ENCODE peak calls at places on chromosomes 1 and 21, in seven cellular contexts. M, T, R, P, X, J and D are unnamed samples. For H3K27me3, H3K4me1 and H3K9me3, the result is how much of the 10 kb centered on the place peaks cover.

GRCh38 chr1:163673756-163674155 is 352.0 kb downstream of the NUF2 start:
- DNase-seq in R (no peak), J (no peak), M (no peak), P (no peak), T (no peak), X (no peak), D (no peak)

GRCh38 chr1:203776636-203777035 is 11.7 kb downstream of the LAX1 start:
- DNase-seq in R (no peak), T (no peak), M (no peak), P (no peak), X (no peak), J (no peak), D (no peak)

GRCh38 chr1:231684333-231685244 is 58.0 kb downstream of the DISC1 start:
- DNase-seq in T (no peak), R (peak), M (no peak), J (peak), P (no peak), X (no peak), D (peak)

GRCh38 chr1:203478231-203478630 is 2.6 kb downstream of the PRELP start:
- DNase-seq in M (no peak), X (no peak), T (no peak), J (no peak), P (no peak), R (no peak), D (no peak)

GRCh38 chr21:44779417-44780139 is 22.0 kb downstream of the UBE2G2 start:
- DNase-seq in R (no peak), P (no peak), M (no peak), T (no peak), X (no peak), J (no peak), D (no peak)

GRCh38 chr1:207298666-207299065 is 22.8 kb upstream of the CD55 start:
- DNase-seq in R (peak), M (no peak), X (no peak), T (no peak), J (no peak), P (no peak), D (no peak)

GRCh38 chr1:52631759-52632331 is 1.1 kb upstream of the SHISAL2A start:
- DNase-seq in R (no peak), T (no peak), X (no peak), M (no peak), P (no peak), J (no peak), D (no peak)

GRCh38 chr1:221983444-221983843 is 241.6 kb upstream of the DUSP10 start:
- DNase-seq in X (no peak), P (no peak), M (no peak), J (no peak), T (no peak), R (no peak), D (no peak)

GRCh38 chr1:15501208-15502032 is 22.6 kb downstream of the CASP9 start:
- DNase-seq in M (peak), X (peak), P (peak), R (peak), J (peak), T (peak), D (peak)

GRCh38 chr1:172408958-172409357 is 11.5 kb upstream of the C1orf105 start:
- DNase-seq in P (no peak), R (no peak), M (no peak), T (no peak), J (no peak), X (no peak), D (no peak)

GRCh38 chr1:53754484-53755312 is 15.7 kb upstream of the GLIS1 start:
- DNase-seq in R (peak), M (no peak), X (peak), T (peak), J (no peak), P (peak), D (peak)

GRCh38 chr1:106278706-106279105 is 777.8 kb upstream of the PRMT6 start:
- DNase-seq in T (no peak), J (no peak), P (no peak), M (no peak), R (no peak), X (no peak), D (no peak)

GRCh38 chr1:228417471-228418203 is 976 bp upstream of the TRIM17 start:
- DNase-seq in P (no peak), R (no peak), M (no peak), X (no peak), T (peak), J (no peak), D (no peak)

GRCh38 chr1:180266275-180267210 is 36.5 kb downstream of the LHX4 start:
- DNase-seq in P (no peak), X (no peak), M (no peak), J (no peak), T (no peak), R (no peak), D (no peak)

GRCh38 chr1:228035844-228036243 is 29.0 kb downstream of the WNT3A start:
- DNase-seq in J (no peak), M (no peak), P (no peak), R (no peak), T (no peak), X (no peak), D (no peak)

GRCh38 chr1:8078176-8078671 is 52.1 kb upstream of the ERRFI1 start:
- DNase-seq in R (peak), T (peak), P (no peak), X (no peak), J (no peak), M (no peak), D (no peak)

GRCh38 chr1:53740621-53741105 is 1.7 kb upstream of the GLIS1 start:
- DNase-seq in J (no peak), M (no peak), P (no peak), X (no peak), R (no peak), T (no peak), D (no peak)

GRCh38 chr1:193058529-193059281 is 455 bp downstream of the UCHL5 start:
- DNase-seq in R (peak), P (peak), X (peak), M (peak), T (peak), J (peak), D (peak)

GRCh38 chr1:177479600-177479999 is 308.8 kb downstream of the BRINP2 start:
- DNase-seq in M (no peak), P (no peak), T (no peak), J (no peak), X (no peak), R (no peak), D (no peak)

GRCh38 chr1:7060826-7061225 is 275.6 kb downstream of the CAMTA1 start:
- DNase-seq in R (no peak), P (no peak), X (no peak), M (no peak), T (no peak), J (no peak), D (no peak)

GRCh38 chr1:18978706-18979105 is 22.2 kb upstream of the IFFO2 start:
- DNase-seq in T (no peak), X (no peak), P (no peak), J (no peak), R (no peak), M (no peak), D (no peak)

GRCh38 chr1:207647966-207648906 is 3.3 kb downstream of the CR1L start:
- DNase-seq in P (no peak), T (no peak), X (no peak), M (no peak), R (no peak), J (no peak), D (no peak)

GRCh38 chr1:69567847-69568434 is at the start of gene LRRC7:
- DNase-seq in X (no peak), T (peak), P (no peak), J (no peak), M (peak), R (peak), D (no peak)

GRCh38 chr1:236018885-236019453 is 45.9 kb downstream of the NID1 start:
- DNase-seq in P (no peak), X (peak), R (no peak), M (peak), T (no peak), J (peak), D (peak)

GRCh38 chr21:42019101-42019605 is 9.0 kb upstream of the ZBTB21 start:
- DNase-seq in X (peak), T (no peak), R (no peak), P (no peak), J (peak), M (no peak), D (no peak)

GRCh38 chr1:77926561-77927357 is 38.3 kb downstream of the NEXN start:
- DNase-seq in P (no peak), M (no peak), R (no peak), X (no peak), J (no peak), T (no peak), D (no peak)

GRCh38 chr1:181482521-181483083 is 715 bp upstream of the CACNA1E start:
- DNase-seq in X (no peak), J (peak), P (no peak), M (peak), R (no peak), T (no peak), D (peak)

GRCh38 chr1:233183226-233184020 is 112.1 kb downstream of the PCNX2 start:
- DNase-seq in J (no peak), R (no peak), M (no peak), T (no peak), P (no peak), X (no peak), D (no peak)

GRCh38 chr1:43847882-43848281 is 85.7 kb upstream of the ARTN start:
- DNase-seq in P (no peak), X (no peak), J (no peak), T (no peak), R (no peak), M (no peak), D (no peak)

GRCh38 chr1:186865861-186866260 is 37.1 kb downstream of the PLA2G4A start:
- DNase-seq in J (no peak), R (no peak), P (no peak), T (no peak), M (no peak), X (no peak), D (no peak)

GRCh38 chr21:39803393-39803792 is 58.4 kb downstream of the IGSF5 start:
- DNase-seq in M (no peak), J (no peak), P (no peak), R (no peak), X (no peak), T (no peak), D (no peak)

GRCh38 chr21:41321211-41321907 is 4.8 kb downstream of the FAM3B start:
- DNase-seq in M (no peak), X (no peak), P (peak), T (no peak), R (no peak), J (no peak), D (no peak)

GRCh38 chr21:26060335-26061115 is 110.0 kb downstream of the APP start:
- DNase-seq in T (no peak), M (no peak), R (no peak), X (no peak), P (no peak), J (no peak), D (no peak)

GRCh38 chr1:29180497-29181412 is 945 bp downstream of the SRSF4 start:
- DNase-seq in M (no peak), X (no peak), T (no peak), P (no peak), J (no peak), R (no peak), D (no peak)

GRCh38 chr1:5818755-5819154 is 173.5 kb downstream of the NPHP4 start:
- DNase-seq in X (no peak), M (no peak), T (no peak), R (no peak), J (no peak), P (no peak), D (no peak)

GRCh38 chr1:231494439-231495110 is 33.9 kb upstream of the TSNAX start:
- DNase-seq in R (no peak), J (no peak), M (no peak), X (no peak), P (no peak), T (no peak), D (no peak)

GRCh38 chr21:42684109-42684916 is 30.9 kb downstream of the PDE9A start:
- DNase-seq in P (peak), X (no peak), T (no peak), R (no peak), M (no peak), J (no peak), D (no peak)

GRCh38 chr1:58884706-58885661 is 101.1 kb upstream of the JUN start:
- DNase-seq in R (peak), P (no peak), X (peak), T (no peak), J (peak), M (peak), D (peak)

GRCh38 chr1:2340918-2341254 is 50.5 kb downstream of the MORN1 start:
- DNase-seq in T (no peak), R (no peak), X (no peak), J (no peak), M (no peak), P (no peak), D (no peak)

GRCh38 chr1:31871703-31872102 is 55.9 kb upstream of the SPOCD1 start:
- DNase-seq in J (no peak), X (no peak), M (no peak), T (no peak), P (no peak), R (no peak), D (no peak)

GRCh38 chr1:204883405-204883804 is 12.7 kb downstream of the NFASC start:
- DNase-seq in J (no peak), P (no peak), T (no peak), X (no peak), M (peak), R (no peak), D (peak)

GRCh38 chr1:204885288-204885711 is 14.6 kb downstream of the NFASC start:
- DNase-seq in R (no peak), T (no peak), P (no peak), J (no peak), X (peak), M (peak), D (peak)

GRCh38 chr1:204880906-204881305 is 10.2 kb downstream of the NFASC start:
- DNase-seq in J (no peak), T (no peak), R (no peak), P (no peak), X (no peak), M (no peak), D (no peak)

GRCh38 chr1:204879351-204879750 is 8.7 kb downstream of the NFASC start:
- DNase-seq in X (no peak), M (no peak), P (no peak), J (no peak), T (no peak), R (no peak), D (no peak)

DNA sequence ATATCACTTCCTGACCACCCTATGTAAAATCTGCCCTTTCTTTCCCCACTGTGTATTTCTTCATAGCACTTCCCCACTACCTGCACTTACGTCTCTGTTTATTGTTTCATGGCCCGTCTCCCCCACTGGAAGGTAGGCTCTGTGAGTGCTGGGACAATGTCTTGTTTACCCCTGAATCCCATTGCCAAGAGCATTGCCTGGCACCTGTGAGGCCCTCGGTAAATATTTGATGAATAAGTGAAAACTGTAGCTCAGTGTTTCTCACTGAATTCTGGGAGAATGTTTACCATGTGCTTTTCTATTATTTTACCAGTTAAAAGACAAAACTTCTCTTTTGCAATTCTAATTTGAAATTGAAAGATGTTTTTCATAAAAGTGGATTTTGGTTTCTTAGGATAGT is 11.8 kb downstream of the NFASC start:
- DNase-seq in P (no peak), R (no peak), J (peak), T (no peak), M (peak), X (no peak), D (no peak)
- H3K27me3 ChIP-seq in P (under half), R (under half), J (under half), T (half or more), M (under half), X (under half), D (under half)

DNA sequence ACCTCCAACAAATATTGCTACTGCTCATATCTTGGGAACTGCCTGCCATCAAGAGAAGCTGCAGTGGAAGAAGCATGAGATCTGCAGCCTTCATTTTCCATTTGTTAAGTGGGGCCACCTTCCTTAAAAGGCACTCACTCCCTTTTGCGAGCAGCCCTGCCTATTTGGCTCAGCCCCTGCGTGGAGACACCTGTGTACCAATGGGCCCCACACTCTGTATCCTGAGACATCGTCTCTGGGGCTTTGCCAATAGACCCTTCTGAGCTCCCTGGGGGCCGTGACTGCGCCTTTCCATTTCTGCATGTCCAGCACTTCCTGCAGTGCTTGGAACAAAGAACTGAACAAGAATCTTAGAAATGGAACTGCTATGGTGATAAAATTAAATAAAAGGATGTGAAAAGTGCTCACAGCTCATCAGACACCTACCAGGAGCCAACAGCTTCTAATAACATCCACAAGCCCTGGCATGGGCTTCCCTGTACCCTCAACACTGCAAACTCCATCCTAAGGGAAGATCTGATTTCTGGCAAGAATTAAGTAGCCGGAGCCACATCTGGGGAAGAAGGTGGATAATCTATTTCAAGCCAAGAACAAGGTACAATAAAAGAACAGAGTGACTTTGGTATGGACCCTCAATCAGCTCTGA is 36.7 kb downstream of the PARP1 start:
- DNase-seq in X (no peak), T (no peak), P (no peak), M (no peak), J (no peak), R (no peak), D (no peak)
- H3K4me1 ChIP-seq in X (under half), T (under half), P (under half), M (under half), J (under half), R (under half), D (under half)

GRCh38 chr1:240274569-240274968 is 182.9 kb downstream of the FMN2 start:
- DNase-seq in M (no peak), T (no peak), X (no peak), J (no peak), P (no peak), R (no peak), D (no peak)

DNA sequence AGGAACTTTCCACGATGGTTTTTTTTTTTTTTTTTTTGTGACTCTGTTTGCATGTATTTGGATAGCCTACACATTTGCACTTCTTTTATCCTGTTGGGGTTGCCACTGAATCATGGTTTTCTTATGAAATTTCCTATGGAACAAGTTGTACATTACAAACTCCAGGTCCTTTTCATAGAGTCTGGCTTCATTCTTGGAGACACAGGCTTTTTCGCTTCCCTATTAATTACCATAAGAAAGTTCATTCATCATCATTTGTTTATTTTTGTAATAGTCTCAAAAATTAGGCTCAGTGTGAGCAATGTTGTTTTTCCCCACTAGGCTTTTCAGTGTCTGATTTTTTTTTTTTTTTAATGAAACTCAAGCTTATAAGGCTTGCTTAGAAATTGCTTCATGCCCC is 179.4 kb downstream of the FMN2 start:
- DNase-seq in M (no peak), T (no peak), X (no peak), J (no peak), P (no peak), R (no peak), D (no peak)
- H3K9me3 ChIP-seq in M (under half), T (under half), X (under half), J (under half), P (under half), R (under half), D (under half)

DNA sequence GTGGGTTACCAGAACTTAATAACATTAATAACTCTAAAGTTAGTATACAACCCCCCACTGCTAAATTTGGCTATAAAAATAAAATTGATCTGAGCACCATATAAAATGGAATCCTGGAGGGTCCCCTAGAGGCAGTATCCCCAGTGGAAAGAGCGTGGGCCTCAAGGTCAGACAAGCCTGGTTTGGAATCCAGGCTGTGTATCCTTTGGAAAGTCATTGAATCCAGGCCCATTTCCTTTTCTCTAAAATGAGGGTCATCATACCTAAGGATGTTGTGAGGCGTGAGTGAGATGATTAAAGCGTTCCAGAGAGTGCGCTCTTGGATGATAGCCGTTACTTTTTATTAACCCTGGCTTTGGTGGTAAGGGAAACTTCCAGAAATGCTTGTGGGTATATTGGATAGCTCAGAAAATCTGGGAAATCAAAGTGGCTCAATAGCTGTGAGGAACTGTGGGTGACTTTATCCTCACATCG is 671 bp upstream of the ZNF436 start:
- DNase-seq in J (no peak), X (no peak), P (no peak), T (no peak), R (peak), M (no peak), D (no peak)
- H3K27me3 ChIP-seq in J (under half), X (under half), P (under half), T (under half), R (under half), M (under half), D (under half)

DNA sequence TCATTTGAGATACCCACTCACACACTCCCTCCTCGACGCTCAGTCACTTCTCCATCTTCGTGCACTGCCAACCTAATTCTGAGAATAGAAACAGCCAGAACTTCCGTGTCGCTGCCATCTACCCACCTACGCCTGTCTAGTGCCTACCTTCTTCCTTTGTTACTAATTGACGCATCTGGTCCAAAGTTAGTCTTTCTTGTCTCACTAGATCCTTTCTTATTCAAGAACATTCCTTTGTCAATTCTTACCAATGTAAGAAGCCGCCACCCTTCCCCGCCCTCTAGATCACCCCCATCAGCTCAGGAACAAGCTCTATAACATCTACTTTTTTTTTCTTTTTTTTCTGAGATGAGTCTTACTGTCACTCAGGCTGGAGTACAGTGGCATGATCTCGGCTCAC is 3.7 kb downstream of the PADI6 start:
- DNase-seq in M (no peak), P (no peak), T (no peak), R (no peak), X (no peak), J (no peak), D (no peak)
- H3K4me1 ChIP-seq in M (under half), P (under half), T (under half), R (under half), X (under half), J (under half), D (under half)

GRCh38 chr1:152718238-152718637 is 10.3 kb downstream of the LCE4A start:
- DNase-seq in M (no peak), R (no peak), J (no peak), T (no peak), X (no peak), P (no peak), D (no peak)
- H3K9me3 ChIP-seq in M (under half), R (under half), J (under half), T (under half), X (under half), P (under half), D (under half)